ENCODE peak calls at places on chromosomes 1 and 21, in eight cellular contexts. A, X, F, Z, Q, C, T and J are unnamed samples.
A peak's percentile ranks its signal among the peaks of the same experiment; 100 is the strongest.

GRCh38 chr1:233679030-233679429 is 65.1 kb downstream of the KCNK1 start:
- DNase-seq in A (no peak), X (no peak), F (no peak), Z (no peak), Q (no peak), C (no peak), T (no peak), J (no peak)

GRCh38 chr1:47995306-47996050 is 1.7 kb downstream of the TRABD2B start:
- DNase-seq in A (no peak), X (no peak), F (no peak), Z (no peak), Q (no peak), C (no peak), T (no peak), J (no peak)

GRCh38 chr1:68188060-68188538 is 44.2 kb downstream of the WLS start:
- DNase-seq in A (no peak), X (no peak), F (no peak), Z (no peak), Q (no peak), C (no peak), T (no peak), J (no peak)

GRCh38 chr1:114558548-114558947 is 22.9 kb downstream of the BCAS2 start:
- DNase-seq in A (no peak), X (no peak), F (no peak), Z (no peak), Q (no peak), C (no peak), T (no peak), J (no peak)

GRCh38 chr1:206476058-206476457 is 5.8 kb downstream of the IKBKE start:
- DNase-seq in A (no peak), X (no peak), F (no peak), Z (no peak), Q (no peak), C (no peak), T (no peak), J (no peak)

GRCh38 chr1:92442351-92442750 is 44.4 kb downstream of the GFI1 start:
- DNase-seq in A (no peak), X (no peak), F (no peak), Z (no peak), Q (no peak), C (no peak), T (no peak), J (no peak)

GRCh38 chr1:10625554-10625953 is 150.8 kb downstream of the PEX14 start:
- DNase-seq in A (no peak), X (no peak), F (no peak), Z (no peak), Q (no peak), C (no peak), T (no peak), J (no peak)

GRCh38 chr21:44713130-44713529 is 1.8 kb upstream of the TSPEAR start:
- DNase-seq in A (no peak), X (no peak), F (no peak), Z (no peak), Q (no peak), C (no peak), T (no peak), J (no peak)

GRCh38 chr1:67682659-67683197 is 2.3 kb upstream of the GADD45A start:
- DNase-seq in A (peak; percentile 12), X (no peak), F (no peak), Z (no peak), Q (no peak), C (peak; percentile 49), T (no peak), J (no peak)

GRCh38 chr21:34728479-34728878 is 59.7 kb downstream of the CLIC6 start:
- DNase-seq in A (no peak), X (no peak), F (no peak), Z (no peak), Q (no peak), C (no peak), T (no peak), J (no peak)

GRCh38 chr1:44819594-44820327 is 11.4 kb downstream of the BTBD19 start:
- DNase-seq in A (peak; percentile 74), X (peak; percentile 85), F (peak; percentile 76), Z (peak; percentile 79), Q (peak; percentile 69), C (peak; percentile 65), T (peak; percentile 88), J (peak; percentile 93)

GRCh38 chr1:246153796-246154212 is 353.3 kb downstream of the SMYD3 start:
- DNase-seq in A (no peak), X (peak; percentile 81), F (no peak), Z (no peak), Q (no peak), C (no peak), T (no peak), J (no peak)

GRCh38 chr1:84613026-84613425 is 38.8 kb upstream of the CTBS start:
- DNase-seq in A (no peak), X (no peak), F (no peak), Z (no peak), Q (no peak), C (no peak), T (no peak), J (no peak)

GRCh38 chr1:184359909-184360308 is 26.9 kb upstream of the C1orf21 start:
- DNase-seq in A (no peak), X (no peak), F (no peak), Z (no peak), Q (no peak), C (no peak), T (no peak), J (no peak)

GRCh38 chr1:220281159-220281574 is 8.9 kb upstream of the RAB3GAP2 start:
- DNase-seq in A (peak; percentile 8), X (no peak), F (no peak), Z (no peak), Q (no peak), C (no peak), T (no peak), J (no peak)

GRCh38 chr1:50665413-50665812 is 242.2 kb upstream of the DMRTA2 start:
- DNase-seq in A (no peak), X (no peak), F (no peak), Z (no peak), Q (no peak), C (no peak), T (no peak), J (no peak)

GRCh38 chr1:201628490-201628889 is 89.6 kb downstream of the NAV1 start:
- DNase-seq in A (no peak), X (no peak), F (no peak), Z (peak; percentile 42), Q (no peak), C (no peak), T (no peak), J (no peak)

GRCh38 chr1:93662481-93663190 is 19.0 kb downstream of the BCAR3 start:
- DNase-seq in A (no peak), X (no peak), F (no peak), Z (no peak), Q (no peak), C (no peak), T (no peak), J (no peak)

GRCh38 chr1:203324103-203325003 is 19.0 kb downstream of the BTG2 start:
- DNase-seq in A (no peak), X (no peak), F (peak; percentile 46), Z (no peak), Q (no peak), C (no peak), T (peak; percentile 56), J (peak; percentile 77)

DNA sequence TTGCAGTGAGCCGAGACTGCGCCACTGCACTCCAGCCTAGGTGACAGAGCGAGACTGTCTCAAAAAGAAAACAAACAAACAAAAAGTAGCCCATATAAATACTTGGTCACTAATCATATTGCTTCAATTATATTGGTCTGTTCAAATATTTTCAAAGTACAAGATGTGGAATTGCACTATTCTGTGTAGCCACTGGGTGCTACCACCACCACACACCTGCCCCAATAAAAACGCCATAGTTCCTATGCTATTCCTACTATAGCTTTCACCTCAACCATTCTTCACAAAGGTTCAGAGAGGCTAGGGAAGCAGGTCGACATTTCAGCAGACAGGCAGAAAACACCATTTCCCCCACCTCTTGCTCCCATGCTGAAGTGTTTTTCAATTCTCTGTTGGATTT is 16.7 kb downstream of the NDC1 start:
- DNase-seq in A (no peak), X (no peak), F (no peak), Z (no peak), Q (no peak), C (no peak), T (no peak), J (no peak)
- TF ChIP-seq CTCF in A (no peak), X (peak; percentile 12), F (no peak), Z (no peak), Q (no peak), C (no peak), T (no peak), J (no peak)

GRCh38 chr1:230641900-230642262 is 400 bp upstream of the COG2 start:
- DNase-seq in A (no peak), X (no peak), F (no peak), Z (no peak), Q (no peak), C (no peak), T (no peak), J (no peak)

GRCh38 chr1:230641346-230641745 is 935 bp upstream of the COG2 start:
- DNase-seq in A (no peak), X (no peak), F (no peak), Z (no peak), Q (no peak), C (no peak), T (no peak), J (no peak)

GRCh38 chr1:230642263-230642959 is at the start of gene COG2:
- DNase-seq in A (peak; percentile 99), X (peak; percentile 71), F (peak; percentile 96), Z (peak; percentile 97), Q (peak; percentile 100), C (peak; percentile 78), T (peak; percentile 92), J (peak; percentile 97)

GRCh38 chr1:230646710-230647302 is 4.5 kb downstream of the COG2 start:
- DNase-seq in A (no peak), X (no peak), F (no peak), Z (no peak), Q (no peak), C (no peak), T (no peak), J (no peak)

GRCh38 chr1:230643887-230644286 is 1.6 kb downstream of the COG2 start:
- DNase-seq in A (peak; percentile 39), X (no peak), F (no peak), Z (no peak), Q (no peak), C (no peak), T (no peak), J (peak; percentile 26)
- TF ChIP-seq CTCF in A (no peak), X (no peak), F (no peak), Z (no peak), Q (no peak), C (no peak), T (no peak), J (no peak)

GRCh38 chr1:27981146-27981545 is 21.4 kb downstream of the XKR8 start:
- DNase-seq in A (no peak), X (no peak), F (no peak), Z (no peak), Q (no peak), C (no peak), T (no peak), J (no peak)
- TF ChIP-seq CTCF in A (no peak), X (no peak), F (no peak), Z (no peak), Q (no peak), C (no peak), T (no peak), J (no peak)

DNA sequence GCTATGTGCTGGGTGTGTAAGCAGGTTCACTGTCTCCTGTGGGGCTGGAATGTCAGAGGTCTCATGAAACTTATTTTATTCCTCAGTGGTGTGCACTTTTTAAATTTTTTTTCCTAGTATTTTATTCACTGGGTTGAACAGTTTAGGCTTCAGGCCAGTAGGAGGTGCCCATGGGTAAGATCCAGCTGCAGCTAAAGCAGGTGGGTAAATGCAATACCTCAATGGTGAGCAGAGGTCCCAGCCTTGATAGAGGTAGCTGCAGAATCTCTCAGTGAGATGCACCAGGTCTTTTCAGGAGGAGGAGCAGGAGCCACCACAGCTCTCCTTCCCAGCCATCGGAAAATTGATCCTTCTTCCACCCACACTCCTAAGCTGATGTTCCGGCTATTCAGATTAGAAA is 12.6 kb upstream of the OR6N2 start:
- DNase-seq in A (no peak), X (no peak), F (no peak), Z (no peak), Q (peak; percentile 24), C (no peak), T (no peak), J (peak; percentile 41)
- TF ChIP-seq CTCF in A (no peak), X (no peak), F (peak; percentile 25), Z (no peak), Q (peak; percentile 40), C (no peak), T (no peak), J (peak; percentile 35)